ENCODE peak calls at places on chromosomes 4 and X, in four cellular contexts. C is K562, D is HEK293T, E is HepG2. R is an unnamed sample.

GRCh38 chr4:54400802-54401201 is 171.7 kb downstream of the PDGFRA start:
- DNase-seq in C (no peak), D (no peak), E (no peak), R (no peak)

GRCh38 chr4:68951078-68951805 is at the start of gene UGT2A3:
- DNase-seq in C (no peak), E (peak; percentile 99), D (no peak), R (peak; percentile 11)

GRCh38 chr4:112170451-112170993 is 25.3 kb downstream of the FAM241A start:
- DNase-seq in C (peak; percentile 55), D (no peak), E (peak; percentile 43), R (no peak)

GRCh38 chrX:108001218-108001814 is 19.1 kb upstream of the TEX13B start:
- DNase-seq in C (no peak), D (peak; percentile 69), E (peak; percentile 11), R (no peak)

GRCh38 chr4:99088485-99089365 is at the start of gene ADH5:
- DNase-seq in E (peak; percentile 78), D (peak; percentile 92), C (peak; percentile 92), R (peak; percentile 77)

GRCh38 chr4:23903859-23904438 is 14.1 kb upstream of the PPARGC1A start:
- DNase-seq in C (no peak), E (no peak), D (no peak), R (no peak)

GRCh38 chr4:99887837-99888236 is 6.4 kb downstream of the LAMTOR3 start:
- DNase-seq in E (no peak), D (no peak), C (no peak), R (no peak)

GRCh38 chrX:152632445-152633097 is 5.1 kb upstream of the GABRQ start:
- DNase-seq in D (peak; percentile 53), C (peak; percentile 44), E (peak; percentile 8), R (peak; percentile 62)

GRCh38 chrX:107485019-107485418 is 35.6 kb downstream of the FRMPD3 start:
- DNase-seq in D (no peak), C (no peak), E (no peak), R (no peak)

GRCh38 chr4:6969826-6970800 is 60.5 kb downstream of the TBC1D14 start:
- DNase-seq in C (no peak), E (no peak), D (no peak), R (no peak)

GRCh38 chr4:86036729-86037128 is 323.1 kb downstream of the MAPK10 start:
- DNase-seq in D (no peak), C (no peak), E (no peak), R (no peak)

GRCh38 chr4:184471872-184472539 is 2.3 kb downstream of the IRF2 start:
- DNase-seq in D (peak; percentile 11), C (peak; percentile 18), E (no peak), R (no peak)

GRCh38 chr4:38366451-38366850 is 297.5 kb upstream of the KLF3 start:
- DNase-seq in D (no peak), E (no peak), C (no peak), R (no peak)

GRCh38 chrX:21723814-21724213 is 34.1 kb downstream of the SMPX start:
- DNase-seq in C (no peak), E (no peak), D (no peak), R (no peak)

GRCh38 chrX:1207496-1208025 is 4.9 kb downstream of the CRLF2 start:
- DNase-seq in C (no peak), D (no peak), E (no peak), R (no peak)

GRCh38 chr4:178102139-178102538 is 659.9 kb upstream of the AGA start:
- DNase-seq in C (no peak), E (no peak), D (no peak), R (no peak)

GRCh38 chrX:115013705-115014104 is 3.7 kb downstream of the IL13RA2 start:
- DNase-seq in C (no peak), E (no peak), D (no peak), R (no peak)

GRCh38 chr4:54395013-54395527 is 166.0 kb downstream of the PDGFRA start:
- DNase-seq in E (no peak), C (no peak), D (no peak), R (no peak)

GRCh38 chr4:85370400-85371032 is 104.4 kb upstream of the ARHGAP24 start:
- DNase-seq in E (peak; percentile 31), D (peak; percentile 22), C (peak; percentile 9), R (peak; percentile 52)

GRCh38 chr4:158681630-158682029 is 9.5 kb downstream of the ETFDH start:
- DNase-seq in C (no peak), E (no peak), D (no peak), R (no peak)

GRCh38 chr4:152258391-152258790 is 277.5 kb downstream of the FBXW7 start:
- DNase-seq in C (no peak), E (no peak), D (no peak), R (no peak)

GRCh38 chr4:7983296-7983695 is 43.6 kb upstream of the AFAP1 start:
- DNase-seq in C (no peak), E (no peak), D (no peak), R (no peak)

GRCh38 chr4:23516719-23517118 is 373.1 kb downstream of the PPARGC1A start:
- DNase-seq in E (no peak), C (no peak), D (no peak), R (no peak)

GRCh38 chr4:121180558-121180957 is 16.4 kb upstream of the TNIP3 start:
- DNase-seq in D (no peak), C (no peak), E (no peak), R (no peak)

GRCh38 chr4:110620352-110621327 is 2.2 kb downstream of the PITX2 start:
- DNase-seq in E (no peak), C (no peak), D (no peak), R (peak; percentile 82)

GRCh38 chr4:137530176-137530575 is 2.1 kb downstream of the PCDH18 start:
- DNase-seq in E (no peak), C (no peak), D (no peak), R (no peak)

GRCh38 chrX:37349131-37350033 is at the start of gene PRRG1:
- DNase-seq in E (peak; percentile 67), C (peak; percentile 80), D (peak; percentile 77), R (peak; percentile 80)
- TF ChIP-seq ELF4 in E (no peak), C (no peak), D (peak; percentile 27), R (no peak)

GRCh38 chr4:166280642-166281041 is 407.6 kb downstream of the TLL1 start:
- DNase-seq in D (no peak), E (no peak), C (no peak), R (no peak)

GRCh38 chr4:166277406-166277805 is 404.4 kb downstream of the TLL1 start:
- DNase-seq in D (no peak), E (no peak), C (no peak), R (no peak)

GRCh38 chr4:166274775-166275174 is 401.7 kb downstream of the TLL1 start:
- DNase-seq in E (no peak), D (no peak), C (no peak), R (no peak)

GRCh38 chr4:166279261-166279660 is 406.2 kb downstream of the TLL1 start:
- DNase-seq in C (no peak), E (no peak), D (no peak), R (no peak)

DNA sequence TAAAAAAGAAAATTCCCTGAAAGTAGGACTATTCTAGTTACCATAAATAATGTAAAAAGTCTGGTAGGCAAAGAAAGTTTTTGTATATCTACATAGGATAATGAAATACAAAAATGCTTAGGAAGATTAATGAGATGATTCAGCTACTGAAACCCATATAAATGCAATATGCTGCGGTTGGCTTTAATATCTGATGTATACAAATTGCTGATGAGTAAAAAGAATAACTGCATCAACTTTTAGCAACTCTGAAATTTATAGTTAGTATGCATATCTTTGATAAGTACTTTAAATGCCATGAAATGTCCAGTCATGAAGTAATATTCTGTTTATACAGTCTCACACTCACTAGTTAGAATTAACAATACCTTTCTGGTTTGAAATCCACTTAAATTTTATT is 404.8 kb downstream of the TLL1 start:
- DNase-seq in C (no peak), E (no peak), D (no peak), R (no peak)
- TF ChIP-seq ELF4 in C (no peak), E (no peak), D (no peak), R (no peak)

DNA sequence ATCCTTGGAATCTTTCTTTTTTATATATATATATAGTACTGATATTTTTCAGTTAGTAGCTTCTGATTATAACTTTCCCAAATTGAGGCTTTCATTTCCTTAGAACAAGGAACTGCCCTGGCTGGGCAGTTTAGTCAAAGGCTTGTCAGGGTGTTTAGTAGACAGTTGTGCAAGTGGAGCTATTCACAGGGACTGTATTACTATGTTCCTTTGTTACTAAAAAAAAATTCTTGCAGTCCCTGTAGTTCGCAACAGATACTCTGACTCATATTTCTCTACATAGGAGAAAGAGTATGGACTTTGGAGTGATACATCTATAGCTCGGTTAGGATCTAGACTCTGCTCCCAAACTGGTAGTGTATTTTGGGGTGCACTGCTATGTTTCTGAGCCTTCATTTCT is 20.8 kb downstream of the USO1 start:
- DNase-seq in E (peak; percentile 67), C (no peak), D (no peak), R (no peak)
- TF ChIP-seq ELF4 in E (no peak), C (no peak), D (no peak), R (no peak)

DNA sequence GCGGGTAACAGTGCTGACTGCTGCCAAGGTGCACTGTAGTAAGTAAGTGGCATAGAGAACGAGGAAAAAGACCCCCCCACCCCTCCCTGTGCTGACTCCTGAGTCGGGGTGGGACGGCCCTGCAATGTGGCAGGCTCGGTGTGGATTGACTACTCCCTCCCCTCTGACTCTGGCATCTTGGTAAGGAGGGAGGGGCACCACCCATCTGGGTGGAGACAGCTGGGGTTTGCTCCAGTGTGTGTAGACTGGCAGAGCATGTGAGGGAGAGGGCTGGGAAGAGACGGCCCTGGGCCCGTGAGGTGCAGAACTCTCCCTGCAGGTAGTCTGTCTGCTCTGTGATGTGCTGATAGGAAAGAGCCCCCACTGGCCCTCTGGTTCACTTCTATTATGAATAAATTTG is 31.0 kb downstream of the NSG1 start:
- DNase-seq in D (no peak), C (no peak), E (no peak), R (no peak)
- TF ChIP-seq ELF4 in D (no peak), C (no peak), E (no peak), R (no peak)

GRCh38 chr4:168614316-168615057 is 117.6 kb downstream of the PALLD start:
- DNase-seq in D (no peak), E (no peak), C (no peak), R (no peak)

GRCh38 chr4:168610911-168611530 is 114.2 kb downstream of the PALLD start:
- DNase-seq in E (no peak), D (no peak), C (no peak), R (no peak)

GRCh38 chr4:168613869-168614268 is 117.0 kb downstream of the PALLD start:
- DNase-seq in D (no peak), C (no peak), E (no peak), R (no peak)

GRCh38 chr4:168615294-168615693 is 118.4 kb downstream of the PALLD start:
- DNase-seq in D (no peak), E (no peak), C (no peak), R (no peak)

DNA sequence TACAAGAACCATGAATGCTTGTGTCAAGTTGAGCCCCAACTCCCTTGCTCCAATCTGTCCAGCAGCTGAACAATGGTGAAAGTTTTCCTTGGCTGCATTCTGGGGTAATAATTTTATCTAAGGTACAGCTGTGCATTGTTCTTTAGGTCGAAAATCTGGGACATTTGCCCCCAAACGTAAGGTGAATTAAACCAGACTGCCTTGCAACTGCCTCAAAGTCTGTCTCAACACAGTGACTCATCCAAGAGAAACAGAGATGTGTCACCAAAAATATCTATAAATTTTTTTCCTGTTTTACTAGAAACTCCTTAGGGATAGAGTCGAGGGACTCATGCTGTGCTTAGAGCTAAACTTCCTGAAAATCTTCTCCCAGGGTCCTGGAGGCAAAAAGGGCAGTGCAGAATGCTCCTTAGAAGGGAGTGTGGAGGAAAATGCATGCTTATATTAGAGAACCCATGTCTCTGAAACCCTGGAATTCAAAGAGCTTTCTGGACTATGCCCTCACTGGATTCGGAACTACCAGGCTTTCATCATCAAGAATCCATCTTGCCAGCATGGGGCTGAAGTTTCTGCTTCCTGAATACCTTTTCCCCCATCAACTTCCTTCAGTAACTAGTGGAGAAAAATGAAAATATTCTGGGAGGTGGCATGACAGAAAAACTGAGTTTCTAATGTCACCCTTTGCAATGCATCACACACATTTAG is 115.7 kb downstream of the PALLD start:
- DNase-seq in C (no peak), D (no peak), E (no peak), R (no peak)
- TF ChIP-seq ELF4 in C (no peak), D (no peak), E (no peak), R (no peak)

R was measured in WTC11.